ENCODE peak calls at places on chromosome X, in four cellular contexts. W is GM12892; N is stimulated activated CD8-positive, alpha-beta memory T cell treated with anti-CD3 and anti-CD28 coated beads, Interleukin-7, amount 100 ng/mL, for 1 hour; I is HTR-8/SVneo. G is an unnamed sample.

GRCh38 chrX:111360839-111361238 is 51.2 kb downstream of the DCX start:
- DNase-seq in W (no peak), I (no peak), N (no peak), G (no peak)

GRCh38 chrX:13778916-13779315 is 38.0 kb downstream of the GPM6B start:
- DNase-seq in I (peak), W (no peak), N (no peak), G (peak)

GRCh38 chrX:112849010-112849409 is 8.4 kb upstream of the AMOT start:
- DNase-seq in W (no peak), I (no peak), N (no peak), G (peak)

GRCh38 chrX:104523858-104524257 is 42.1 kb upstream of the IL1RAPL2 start:
- DNase-seq in N (no peak), W (no peak), I (no peak), G (no peak)

GRCh38 chrX:135087867-135088266 is 32.5 kb downstream of the ETDB start:
- DNase-seq in W (no peak), I (no peak), N (no peak), G (no peak)

GRCh38 chrX:130834830-130835229 is 68.2 kb downstream of the ENOX2 start:
- DNase-seq in N (no peak), W (no peak), I (no peak), G (no peak)

GRCh38 chrX:2691543-2692220 is 587 bp downstream of the CD99 start:
- DNase-seq in N (no peak), W (no peak), I (no peak), G (peak)

GRCh38 chrX:34426334-34426733 is 230.8 kb downstream of the TMEM47 start:
- DNase-seq in W (no peak), N (no peak), I (no peak), G (no peak)

GRCh38 chrX:53133400-53133799 is 39.5 kb downstream of the KANTR start:
- DNase-seq in N (no peak), I (no peak), W (no peak), G (no peak)

GRCh38 chrX:134798472-134798871 is 140.2 kb upstream of the PLAC1 start:
- DNase-seq in I (no peak), W (no peak), N (no peak), G (no peak)

GRCh38 chrX:155068165-155068564 is 2.8 kb downstream of the CMC4 start:
- DNase-seq in W (no peak), N (no peak), I (peak), G (peak)